ENCODE peak calls at places on chromosomes 1 and 21, in six cellular contexts. M is stomach, X is endothelial cell of umbilical vein, S is breast epithelium, P is heart left ventricle, L is IMR-90. E is an unnamed sample. For H3K4me1, the result is how much of the 10 kb centered on the place peaks cover.

GRCh38 chr1:198333744-198334143 is 176.9 kb downstream of the NEK7 start:
- DNase-seq in M (no peak), X (no peak), S (no peak), P (no peak), L (peak), E (no peak)

GRCh38 chr1:12549106-12549459 is 68.9 kb downstream of the DHRS3 start:
- DNase-seq in M (no peak), X (no peak), S (peak), P (no peak), L (no peak), E (peak)

GRCh38 chr1:103108525-103109150 is 316 bp upstream of the COL11A1 start:
- DNase-seq in M (no peak), X (no peak), S (no peak), P (peak), L (no peak), E (peak)

GRCh38 chr1:53557830-53558784 is 98.9 kb downstream of the DMRTB1 start:
- DNase-seq in M (no peak), X (no peak), S (peak), P (no peak), L (no peak), E (no peak)

GRCh38 chr1:238029126-238029525 is 138.4 kb upstream of the ZP4 start:
- DNase-seq in M (no peak), X (no peak), S (no peak), P (no peak), L (no peak), E (no peak)

GRCh38 chr21:17372200-17372599 is 140.6 kb upstream of the CXADR start:
- DNase-seq in M (no peak), X (no peak), S (no peak), P (no peak), L (no peak), E (no peak)

GRCh38 chr21:45001134-45002095 is 61.6 kb downstream of the SLX9 start:
- DNase-seq in M (peak), X (peak), S (peak), P (peak), L (peak), E (no peak)

GRCh38 chr1:56376188-56376984 is 203.0 kb downstream of the PLPP3 start:
- DNase-seq in M (peak), X (peak), S (no peak), P (peak), L (peak), E (no peak)

GRCh38 chr1:111990878-111991760 is 1.7 kb upstream of the KCND3 start:
- DNase-seq in M (peak), X (peak), S (peak), P (peak), L (no peak), E (peak)

GRCh38 chr1:59415876-59416275 is 119.0 kb downstream of the FGGY start:
- DNase-seq in M (no peak), X (no peak), S (no peak), P (no peak), L (peak), E (no peak)

GRCh38 chr1:20507564-20508410 is at the start of gene MUL1:
- DNase-seq in M (peak), X (peak), S (peak), P (peak), L (peak), E (peak)
- TF ChIP-seq POLR2A in M (peak), X (peak), S (peak), P (peak), L (peak), E (peak)

DNA sequence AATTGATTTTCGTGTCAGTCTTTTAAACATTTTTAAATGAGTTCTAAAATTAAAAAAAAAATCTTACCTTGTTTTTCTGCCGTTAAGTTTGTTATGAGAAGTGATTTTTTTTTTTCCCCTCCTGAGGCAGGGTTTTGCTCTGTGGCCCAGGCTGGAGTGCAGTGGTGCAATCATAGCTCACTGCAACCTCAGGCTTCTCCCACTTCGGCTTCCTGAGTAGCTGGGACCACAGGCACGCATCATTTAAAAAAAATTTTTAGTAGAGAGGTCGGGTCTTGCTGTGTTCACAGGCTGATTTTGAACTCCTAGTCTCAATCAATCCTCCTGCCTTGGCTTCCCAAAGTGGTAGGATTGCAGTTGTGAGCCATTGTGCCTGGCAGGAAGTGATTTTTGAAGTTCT is 41.1 kb downstream of the MTR start:
- DNase-seq in M (no peak), X (no peak), S (no peak), P (no peak), L (no peak), E (no peak)
- H3K4me3 ChIP-seq in M (no peak), X (no peak), S (no peak), P (no peak), L (no peak), E (no peak)

GRCh38 chr1:154838988-154839387 is 31.1 kb downstream of the KCNN3 start:
- DNase-seq in M (no peak), X (no peak), S (no peak), P (no peak), L (no peak), E (no peak)
- H3K4me1 ChIP-seq in M (under half), X (under half), S (under half), P (under half), L (under half), E (under half)

GRCh38 chr1:145978860-145979745 is 14.6 kb downstream of the POLR3GL start:
- DNase-seq in M (peak), X (peak), S (peak), P (peak), L (peak), E (peak)
- TF ChIP-seq POLR2A in M (peak), X (peak), S (peak), P (no peak), L (peak), E (peak)

GRCh38 chr1:78147031-78147430 is 101.3 kb downstream of the GIPC2 start:
- DNase-seq in M (no peak), X (no peak), S (no peak), P (no peak), L (no peak), E (no peak)

GRCh38 chr1:78145105-78145580 is 99.4 kb downstream of the GIPC2 start:
- DNase-seq in M (peak), X (peak), S (no peak), P (no peak), L (peak), E (peak)

GRCh38 chr1:78143152-78143551 is 97.4 kb downstream of the GIPC2 start:
- DNase-seq in M (no peak), X (no peak), S (no peak), P (no peak), L (no peak), E (no peak)

GRCh38 chr1:78143673-78144072 is 97.9 kb downstream of the GIPC2 start:
- DNase-seq in M (no peak), X (no peak), S (no peak), P (no peak), L (no peak), E (no peak)

DNA sequence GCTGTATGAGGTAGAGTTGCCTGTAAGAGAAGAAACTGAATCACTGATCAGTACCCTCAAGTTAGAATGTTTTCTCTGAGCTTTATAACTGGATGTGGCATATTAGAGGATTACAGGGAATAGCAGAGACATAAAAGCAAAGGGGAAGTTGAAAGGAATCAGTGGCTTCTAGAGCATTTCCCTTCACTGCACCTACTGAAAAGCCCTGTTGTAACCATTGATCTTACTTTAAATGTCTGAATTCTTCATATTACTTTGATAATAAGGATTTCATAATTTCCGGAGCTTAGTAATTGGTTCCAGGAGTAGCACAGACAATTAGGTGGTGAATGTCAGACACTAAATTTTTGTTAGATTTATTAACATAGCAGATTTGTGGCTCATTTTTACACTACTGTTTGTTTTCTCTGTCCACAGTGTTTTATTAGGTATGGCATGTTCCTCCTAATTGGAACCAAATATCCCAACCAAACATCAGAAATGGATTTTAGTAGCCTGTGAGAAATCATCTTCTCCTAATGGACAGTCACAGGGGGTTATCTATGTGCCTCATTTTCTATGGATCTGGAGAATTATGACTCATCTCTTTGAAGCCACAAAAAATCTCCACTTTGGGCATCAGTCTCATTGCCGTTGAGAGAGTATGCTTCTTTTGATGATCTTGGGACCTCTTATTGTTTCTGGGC is 100.5 kb downstream of the GIPC2 start:
- DNase-seq in M (no peak), X (no peak), S (no peak), P (no peak), L (no peak), E (no peak)
- H3K4me3 ChIP-seq in M (no peak), X (no peak), S (no peak), P (no peak), L (no peak), E (no peak)

GRCh38 chr1:37448691-37449417 is 25.5 kb upstream of the ZC3H12A start:
- DNase-seq in M (no peak), X (no peak), S (no peak), P (no peak), L (peak), E (no peak)
- H3K4me1 ChIP-seq in M (under half), X (under half), S (under half), P (under half), L (under half), E (under half)

DNA sequence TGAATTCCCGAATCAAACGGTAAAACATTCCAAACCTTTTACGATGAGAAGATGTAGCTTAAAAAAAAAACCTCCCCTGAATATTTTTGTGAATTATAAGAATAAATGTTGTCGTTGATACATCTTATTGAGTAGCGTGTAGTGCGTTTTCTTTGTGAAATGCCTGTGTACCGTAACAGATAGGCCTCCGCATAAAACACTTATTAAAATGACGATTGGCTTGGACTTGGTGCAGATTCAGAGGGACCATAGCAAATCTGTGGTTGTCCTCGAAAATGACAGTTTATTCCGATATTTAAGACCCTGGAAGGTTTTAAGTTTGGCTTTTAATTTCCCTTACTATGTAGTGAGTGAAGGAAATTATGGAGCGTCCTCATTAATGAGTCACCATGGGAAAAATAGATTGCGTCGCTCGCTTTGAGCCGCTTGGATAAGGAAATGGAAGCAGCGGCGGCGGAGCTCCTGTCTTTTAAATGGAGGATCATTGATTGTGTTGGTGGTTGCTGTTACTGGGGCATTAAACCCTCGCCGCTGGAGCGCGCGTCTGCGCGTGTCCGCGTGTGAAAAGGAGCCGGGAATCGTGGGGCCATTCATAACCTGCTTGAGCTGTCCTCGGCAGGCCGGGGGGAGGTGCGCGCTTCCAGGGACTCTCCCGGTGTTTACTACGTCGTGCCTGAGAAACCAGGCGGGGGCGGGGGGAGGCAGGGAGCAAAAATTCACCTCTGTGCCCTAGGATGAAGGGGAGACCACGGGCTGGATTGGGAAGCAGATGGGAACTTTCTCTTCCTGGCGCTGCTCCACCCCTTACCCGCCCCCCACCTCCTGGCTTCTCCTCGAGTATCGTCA is 1.6 kb downstream of the SPEN start:
- DNase-seq in M (peak), X (peak), S (peak), P (peak), L (peak), E (peak)
- TF ChIP-seq POLR2A in M (no peak), X (peak), S (peak), P (no peak), L (peak), E (peak)

DNA sequence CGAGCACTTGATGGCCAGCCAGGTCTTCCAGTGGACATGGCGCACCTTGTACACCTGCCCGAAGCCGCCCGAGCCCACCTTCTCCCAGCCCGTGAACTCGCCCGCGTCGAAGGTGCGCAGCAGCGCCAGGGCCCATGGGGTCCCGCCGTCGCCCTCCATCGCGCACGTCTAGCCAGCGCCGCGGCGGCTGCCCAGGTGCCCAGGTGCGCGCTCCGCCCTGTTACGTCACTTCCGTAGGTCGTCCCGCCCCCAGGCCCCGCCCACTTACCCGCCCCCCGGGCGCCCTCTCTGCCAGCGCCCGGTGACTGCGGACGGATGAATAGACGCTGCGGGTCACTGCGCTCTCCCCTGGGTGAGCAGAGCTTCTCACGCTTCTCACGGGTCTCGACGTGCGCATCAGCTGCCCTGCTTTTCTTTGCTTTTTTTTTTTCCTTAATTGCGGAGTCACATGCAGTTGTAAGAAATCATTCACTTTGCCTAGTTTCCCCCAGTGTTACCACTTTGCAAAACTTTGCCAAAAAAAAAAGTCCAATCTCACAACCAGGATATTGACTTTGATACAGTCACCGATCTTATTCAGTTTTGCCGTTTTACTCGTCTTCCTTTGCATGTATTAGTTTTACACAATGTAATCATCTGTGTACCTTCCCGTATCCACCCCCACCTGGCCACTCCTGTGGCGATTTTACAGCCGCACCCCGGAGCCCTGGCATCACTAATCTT is at the start of gene RIPK4:
- DNase-seq in M (peak), X (no peak), S (peak), P (no peak), L (peak), E (peak)
- H3K4me3 ChIP-seq in M (peak), X (no peak), S (no peak), P (peak), L (no peak), E (peak)

E was measured in body of pancreas.